ENCODE peak calls at places on chromosome 3, in six cellular contexts. One of them, this sample, is unnamed.

GRCh38 chr3:115388166-115388565 is 235.1 kb upstream of the GAP43 start:
- DNase-seq in astrocyte: peak
- DNase-seq in stomach: no peak
- DNase-seq in fibroblast of pulmonary artery: peak
- DNase-seq in epithelial cell of esophagus: no peak
- DNase-seq in ovary: no peak
- DNase-seq in this sample: no peak

GRCh38 chr3:53166781-53167291 is 5.8 kb downstream of the PRKCD start:
- DNase-seq in astrocyte: peak
- DNase-seq in stomach: peak
- DNase-seq in fibroblast of pulmonary artery: peak
- DNase-seq in epithelial cell of esophagus: no peak
- DNase-seq in ovary: peak
- DNase-seq in this sample: peak

GRCh38 chr3:149512073-149512782 is 37.7 kb downstream of the TM4SF4 start:
- DNase-seq in astrocyte: peak
- DNase-seq in stomach: peak
- DNase-seq in fibroblast of pulmonary artery: peak
- DNase-seq in epithelial cell of esophagus: peak
- DNase-seq in ovary: peak
- DNase-seq in this sample: peak

GRCh38 chr3:66418432-66419052 is 82.3 kb downstream of the LRIG1 start:
- DNase-seq in astrocyte: peak
- DNase-seq in stomach: peak
- DNase-seq in fibroblast of pulmonary artery: no peak
- DNase-seq in epithelial cell of esophagus: peak
- DNase-seq in ovary: no peak
- DNase-seq in this sample: no peak

GRCh38 chr3:143120716-143121239 is 1.2 kb downstream of the CHST2 start:
- DNase-seq in astrocyte: no peak
- DNase-seq in stomach: peak
- DNase-seq in fibroblast of pulmonary artery: peak
- DNase-seq in epithelial cell of esophagus: peak
- DNase-seq in ovary: no peak
- DNase-seq in this sample: peak

GRCh38 chr3:9168230-9168629 is 81.2 kb downstream of the SRGAP3 start:
- DNase-seq in astrocyte: no peak
- DNase-seq in stomach: no peak
- DNase-seq in fibroblast of pulmonary artery: no peak
- DNase-seq in epithelial cell of esophagus: peak
- DNase-seq in ovary: no peak
- DNase-seq in this sample: no peak

GRCh38 chr3:43624619-43625305 is 3.0 kb upstream of the ANO10 start:
- DNase-seq in astrocyte: no peak
- DNase-seq in stomach: no peak
- DNase-seq in fibroblast of pulmonary artery: no peak
- DNase-seq in epithelial cell of esophagus: peak
- DNase-seq in ovary: no peak
- DNase-seq in this sample: no peak

GRCh38 chr3:102195198-102195948 is 239.4 kb upstream of the ZPLD1 start:
- DNase-seq in astrocyte: no peak
- DNase-seq in stomach: peak
- DNase-seq in fibroblast of pulmonary artery: no peak
- DNase-seq in epithelial cell of esophagus: peak
- DNase-seq in ovary: no peak
- DNase-seq in this sample: no peak

GRCh38 chr3:110391640-110392395 is 679.8 kb upstream of the NECTIN3 start:
- DNase-seq in astrocyte: peak
- DNase-seq in stomach: no peak
- DNase-seq in fibroblast of pulmonary artery: peak
- DNase-seq in epithelial cell of esophagus: peak
- DNase-seq in ovary: no peak
- DNase-seq in this sample: no peak

GRCh38 chr3:153856932-153857331 is 264.3 kb upstream of the ARHGEF26 start:
- DNase-seq in astrocyte: peak
- DNase-seq in stomach: no peak
- DNase-seq in fibroblast of pulmonary artery: peak
- DNase-seq in epithelial cell of esophagus: peak
- DNase-seq in ovary: no peak
- DNase-seq in this sample: no peak

GRCh38 chr3:28171962-28172361 is 69.5 kb upstream of the CMC1 start:
- DNase-seq in astrocyte: no peak
- DNase-seq in stomach: no peak
- DNase-seq in fibroblast of pulmonary artery: no peak
- DNase-seq in epithelial cell of esophagus: no peak
- DNase-seq in ovary: no peak
- DNase-seq in this sample: no peak

DNA sequence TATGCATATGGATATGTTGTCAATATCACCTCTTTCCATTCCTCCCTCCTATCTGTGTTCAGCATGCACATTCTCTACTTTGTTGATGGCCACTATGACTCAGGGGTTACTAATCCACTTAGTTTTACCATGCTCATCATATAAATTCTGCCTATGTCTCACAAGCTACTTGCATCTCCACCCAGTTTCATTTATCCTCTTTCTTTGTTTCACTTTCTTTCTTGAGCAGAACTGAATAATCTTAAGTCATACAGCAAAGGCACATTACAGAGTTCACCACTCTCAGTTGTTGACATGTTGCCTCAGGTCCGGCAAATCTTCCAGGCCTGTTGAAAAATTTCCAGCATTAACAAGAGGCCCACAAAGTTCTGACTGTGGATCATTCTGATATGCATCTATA is 71.5 kb downstream of the SSR3 start:
- DNase-seq in astrocyte: peak
- DNase-seq in stomach: no peak
- DNase-seq in fibroblast of pulmonary artery: peak
- DNase-seq in epithelial cell of esophagus: peak
- DNase-seq in ovary: no peak
- DNase-seq in this sample: no peak
- H3K4me3 ChIP-seq in astrocyte: peak
- H3K4me3 ChIP-seq in stomach: no peak
- H3K4me3 ChIP-seq in fibroblast of pulmonary artery: no peak
- H3K4me3 ChIP-seq in epithelial cell of esophagus: no peak
- H3K4me3 ChIP-seq in ovary: no peak
- H3K4me3 ChIP-seq in this sample: no peak

GRCh38 chr3:99817047-99817436 is 620 bp upstream of the CMSS1 start:
- DNase-seq in astrocyte: no peak
- DNase-seq in stomach: no peak
- DNase-seq in fibroblast of pulmonary artery: peak
- DNase-seq in epithelial cell of esophagus: peak
- DNase-seq in ovary: peak
- DNase-seq in this sample: peak

GRCh38 chr3:99823723-99824711 is 6.4 kb downstream of the CMSS1 start:
- DNase-seq in astrocyte: no peak
- DNase-seq in stomach: no peak
- DNase-seq in fibroblast of pulmonary artery: no peak
- DNase-seq in epithelial cell of esophagus: no peak
- DNase-seq in ovary: no peak
- DNase-seq in this sample: no peak

GRCh38 chr3:99817437-99818240 is at the start of gene CMSS1:
- DNase-seq in astrocyte: peak
- DNase-seq in stomach: peak
- DNase-seq in fibroblast of pulmonary artery: peak
- DNase-seq in epithelial cell of esophagus: peak
- DNase-seq in ovary: peak
- DNase-seq in this sample: peak

GRCh38 chr3:99818818-99819217 is 1.2 kb downstream of the CMSS1 start:
- DNase-seq in astrocyte: no peak
- DNase-seq in stomach: no peak
- DNase-seq in fibroblast of pulmonary artery: no peak
- DNase-seq in epithelial cell of esophagus: peak
- DNase-seq in ovary: no peak
- DNase-seq in this sample: no peak
- H3K4me3 ChIP-seq in astrocyte: peak
- H3K4me3 ChIP-seq in stomach: no peak
- H3K4me3 ChIP-seq in fibroblast of pulmonary artery: peak
- H3K4me3 ChIP-seq in epithelial cell of esophagus: peak
- H3K4me3 ChIP-seq in ovary: peak
- H3K4me3 ChIP-seq in this sample: peak

GRCh38 chr3:187822402-187822801 is 77.1 kb upstream of the BCL6 start:
- DNase-seq in astrocyte: no peak
- DNase-seq in stomach: no peak
- DNase-seq in fibroblast of pulmonary artery: no peak
- DNase-seq in epithelial cell of esophagus: no peak
- DNase-seq in ovary: no peak
- DNase-seq in this sample: no peak
- H3K4me3 ChIP-seq in astrocyte: no peak
- H3K4me3 ChIP-seq in stomach: no peak
- H3K4me3 ChIP-seq in fibroblast of pulmonary artery: no peak
- H3K4me3 ChIP-seq in epithelial cell of esophagus: no peak
- H3K4me3 ChIP-seq in ovary: no peak
- H3K4me3 ChIP-seq in this sample: no peak

DNA sequence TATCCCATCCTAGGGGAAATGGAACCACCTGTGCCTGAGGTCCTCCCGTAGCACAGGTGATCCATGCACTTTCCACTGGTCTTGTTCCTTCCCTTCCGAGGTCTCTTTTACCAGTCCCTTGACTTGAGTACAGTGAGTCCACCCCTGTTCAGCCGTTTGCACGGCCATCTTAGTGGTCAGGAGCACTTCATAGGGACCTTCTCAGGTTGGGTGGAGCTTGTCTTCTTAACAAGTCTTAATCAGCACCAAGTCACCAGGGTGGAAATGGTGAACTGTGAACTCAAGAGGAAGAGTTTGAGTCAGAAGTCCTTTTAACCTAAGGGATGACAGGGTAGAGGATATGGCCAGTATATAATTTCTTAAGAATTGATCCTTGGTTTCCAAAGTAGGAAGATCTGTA is 21.4 kb downstream of the ARL8B start:
- DNase-seq in astrocyte: no peak
- DNase-seq in stomach: no peak
- DNase-seq in fibroblast of pulmonary artery: no peak
- DNase-seq in epithelial cell of esophagus: peak
- DNase-seq in ovary: no peak
- DNase-seq in this sample: no peak
- H3K4me3 ChIP-seq in astrocyte: no peak
- H3K4me3 ChIP-seq in stomach: no peak
- H3K4me3 ChIP-seq in fibroblast of pulmonary artery: no peak
- H3K4me3 ChIP-seq in epithelial cell of esophagus: no peak
- H3K4me3 ChIP-seq in ovary: no peak
- H3K4me3 ChIP-seq in this sample: no peak

DNA sequence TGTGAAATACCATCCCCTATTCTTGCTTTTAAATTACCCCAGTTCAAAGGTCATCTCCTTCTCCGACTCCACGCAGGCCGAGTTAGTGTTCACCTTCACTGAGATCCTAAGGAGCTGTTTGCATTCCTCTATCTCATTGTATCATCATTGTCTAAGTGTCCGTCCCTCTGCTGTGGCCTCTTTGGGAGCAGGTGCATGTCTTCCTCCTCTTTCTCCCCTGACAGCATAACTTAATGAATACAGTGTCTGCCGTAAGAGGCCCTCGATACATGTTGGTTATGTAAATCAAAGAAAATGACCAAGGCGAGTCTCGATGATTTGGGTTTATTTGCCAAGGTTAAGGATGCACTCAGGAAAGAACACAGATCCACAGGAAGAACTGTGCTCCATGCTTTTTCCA is 4.9 kb upstream of the PPP1R2 start:
- DNase-seq in astrocyte: no peak
- DNase-seq in stomach: no peak
- DNase-seq in fibroblast of pulmonary artery: no peak
- DNase-seq in epithelial cell of esophagus: no peak
- DNase-seq in ovary: no peak
- DNase-seq in this sample: no peak
- H3K4me3 ChIP-seq in astrocyte: no peak
- H3K4me3 ChIP-seq in stomach: no peak
- H3K4me3 ChIP-seq in fibroblast of pulmonary artery: no peak
- H3K4me3 ChIP-seq in epithelial cell of esophagus: no peak
- H3K4me3 ChIP-seq in ovary: no peak
- H3K4me3 ChIP-seq in this sample: no peak

GRCh38 chr3:12437223-12437605 is 47.1 kb upstream of the TSEN2 start:
- DNase-seq in astrocyte: no peak
- DNase-seq in stomach: no peak
- DNase-seq in fibroblast of pulmonary artery: no peak
- DNase-seq in epithelial cell of esophagus: no peak
- DNase-seq in ovary: no peak
- DNase-seq in this sample: no peak
- H3K4me3 ChIP-seq in astrocyte: no peak
- H3K4me3 ChIP-seq in stomach: no peak
- H3K4me3 ChIP-seq in fibroblast of pulmonary artery: no peak
- H3K4me3 ChIP-seq in epithelial cell of esophagus: no peak
- H3K4me3 ChIP-seq in ovary: no peak
- H3K4me3 ChIP-seq in this sample: no peak

GRCh38 chr3:128884992-128885391 is 5.6 kb downstream of the ACAD9 start:
- DNase-seq in astrocyte: no peak
- DNase-seq in stomach: no peak
- DNase-seq in fibroblast of pulmonary artery: no peak
- DNase-seq in epithelial cell of esophagus: no peak
- DNase-seq in ovary: no peak
- DNase-seq in this sample: no peak
- H3K4me3 ChIP-seq in astrocyte: no peak
- H3K4me3 ChIP-seq in stomach: no peak
- H3K4me3 ChIP-seq in fibroblast of pulmonary artery: no peak
- H3K4me3 ChIP-seq in epithelial cell of esophagus: no peak
- H3K4me3 ChIP-seq in ovary: no peak
- H3K4me3 ChIP-seq in this sample: no peak